ENCODE peak calls at places on chromosomes 5 and 9, in six cellular contexts. X is neuronal stem cell, J is mesenchymal stem cell, A is H9, N is H1, P is trophoblast cell. Y is an unnamed sample.

GRCh38 chr5:39253211-39253610 is 33.8 kb upstream of the FYB1 start:
- DNase-seq in X (no peak), J (no peak), A (no peak), N (no peak), P (no peak), Y (peak; percentile 43)

GRCh38 chr5:173782671-173783101 is 105.5 kb upstream of the CPEB4 start:
- DNase-seq in X (no peak), J (no peak), A (no peak), N (no peak), P (no peak), Y (no peak)

GRCh38 chr9:130106860-130107848 is 53.4 kb downstream of the GPR107 start:
- DNase-seq in X (peak; percentile 82), J (peak; percentile 79), A (peak; percentile 57), N (peak; percentile 89), P (peak; percentile 54), Y (peak; percentile 87)

GRCh38 chr5:179778591-179778990 is 15.2 kb upstream of the LTC4S start:
- DNase-seq in X (no peak), J (no peak), A (no peak), N (no peak), P (no peak), Y (no peak)

GRCh38 chr9:71791875-71792274 is 23.6 kb upstream of the CEMIP2 start:
- DNase-seq in X (no peak), J (no peak), A (no peak), N (no peak), P (peak; percentile 16), Y (peak; percentile 30)

GRCh38 chr5:170737591-170737990 is 45.9 kb upstream of the GABRP start:
- DNase-seq in X (no peak), J (no peak), A (no peak), N (no peak), P (no peak), Y (no peak)

GRCh38 chr9:134593286-134593685 is 48.3 kb upstream of the COL5A1 start:
- DNase-seq in X (no peak), J (no peak), A (no peak), N (no peak), P (no peak), Y (no peak)

GRCh38 chr9:85425153-85425611 is 316.6 kb downstream of the AGTPBP1 start:
- DNase-seq in X (peak; percentile 64), J (peak; percentile 56), A (peak; percentile 92), N (peak; percentile 98), P (peak; percentile 43), Y (no peak)

GRCh38 chr9:93302586-93303257 is 118.8 kb downstream of the WNK2 start:
- DNase-seq in X (peak; percentile 23), J (peak; percentile 51), A (peak; percentile 76), N (peak; percentile 73), P (peak; percentile 34), Y (peak; percentile 58)

GRCh38 chr5:129664336-129664937 is 83.5 kb upstream of the MINAR2 start:
- DNase-seq in X (no peak), J (peak; percentile 40), A (no peak), N (peak; percentile 66), P (peak; percentile 44), Y (peak; percentile 35)

GRCh38 chr5:31362931-31363568 is 168.8 kb downstream of the DROSHA start:
- DNase-seq in X (no peak), J (no peak), A (no peak), N (no peak), P (peak; percentile 73), Y (peak; percentile 76)

GRCh38 chr5:88089757-88090390 is 178.8 kb downstream of the TMEM161B start:
- DNase-seq in X (no peak), J (no peak), A (peak; percentile 36), N (no peak), P (no peak), Y (no peak)

GRCh38 chr5:124743534-124744169 is 2.8 kb downstream of the ZNF608 start:
- DNase-seq in X (no peak), J (no peak), A (no peak), N (peak; percentile 41), P (no peak), Y (no peak)

GRCh38 chr9:121447341-121447834 is 52.3 kb downstream of the GGTA1 start:
- DNase-seq in X (no peak), J (peak; percentile 67), A (no peak), N (no peak), P (no peak), Y (peak; percentile 76)

GRCh38 chr5:178940569-178941360 is at the start of gene ZNF454:
- DNase-seq in X (peak; percentile 86), J (no peak), A (no peak), N (peak; percentile 48), P (peak; percentile 85), Y (peak; percentile 62)

GRCh38 chr9:120264528-120264927 is 315.4 kb downstream of the CDK5RAP2 start:
- DNase-seq in X (no peak), J (no peak), A (no peak), N (no peak), P (no peak), Y (no peak)

GRCh38 chr9:126051446-126052130 is 275.0 kb upstream of the MVB12B start:
- DNase-seq in X (no peak), J (no peak), A (no peak), N (no peak), P (no peak), Y (no peak)

GRCh38 chr9:127575875-127576778 is 36.0 kb upstream of the STXBP1 start:
- DNase-seq in X (no peak), J (no peak), A (no peak), N (no peak), P (no peak), Y (no peak)

GRCh38 chr5:36417221-36417620 is 115.5 kb upstream of the RANBP3L start:
- DNase-seq in X (no peak), J (no peak), A (no peak), N (no peak), P (peak; percentile 37), Y (no peak)

GRCh38 chr5:109689740-109690455 is at the start of gene MAN2A1:
- DNase-seq in X (peak; percentile 73), J (peak; percentile 81), A (peak; percentile 71), N (peak; percentile 78), P (peak; percentile 85), Y (peak; percentile 47)

GRCh38 chr5:31827862-31828261 is 188.9 kb downstream of the PDZD2 start:
- DNase-seq in X (no peak), J (peak; percentile 61), A (no peak), N (no peak), P (no peak), Y (peak; percentile 68)

GRCh38 chr9:130041648-130042405 is 1.2 kb downstream of the FNBP1 start:
- DNase-seq in X (peak; percentile 17), J (peak; percentile 47), A (no peak), N (peak; percentile 57), P (no peak), Y (peak; percentile 21)

GRCh38 chr5:74665246-74665645 is 19.8 kb upstream of the HEXB start:
- DNase-seq in X (no peak), J (no peak), A (no peak), N (no peak), P (no peak), Y (no peak)

GRCh38 chr5:74657165-74657564 is 16.6 kb upstream of the ENC1 start:
- DNase-seq in X (no peak), J (no peak), A (no peak), N (no peak), P (no peak), Y (no peak)

GRCh38 chr5:74659172-74659571 is 18.6 kb upstream of the ENC1 start:
- DNase-seq in X (no peak), J (no peak), A (no peak), N (no peak), P (no peak), Y (no peak)

GRCh38 chr5:74660146-74660545 is 19.6 kb upstream of the ENC1 start:
- DNase-seq in X (no peak), J (no peak), A (no peak), N (no peak), P (no peak), Y (peak; percentile 35)

GRCh38 chr5:74660863-74661262 is 20.3 kb upstream of the ENC1 start:
- DNase-seq in X (no peak), J (no peak), A (no peak), N (no peak), P (no peak), Y (no peak)
- H3K14ac ChIP-seq in X (no peak overlapping the region), J (no peak overlapping the region), A (no peak overlapping the region), N (no peak overlapping the region), P (no peak overlapping the region), Y (no peak overlapping the region)

GRCh38 chr9:76654051-76654461 is 110.2 kb upstream of the PCA3 start:
- DNase-seq in X (no peak), J (no peak), A (no peak), N (no peak), P (no peak), Y (no peak)
- H3K14ac ChIP-seq in X (no peak overlapping the region), J (no peak overlapping the region), A (no peak overlapping the region), N (no peak overlapping the region), P (no peak overlapping the region), Y (peak overlapping the region; percentile 42)

GRCh38 chr5:159053216-159053615 is 46.5 kb downstream of the EBF1 start:
- DNase-seq in X (no peak), J (no peak), A (no peak), N (no peak), P (no peak), Y (no peak)
- H3K14ac ChIP-seq in X (no peak overlapping the region), J (no peak overlapping the region), A (no peak overlapping the region), N (no peak overlapping the region), P (no peak overlapping the region), Y (no peak overlapping the region)

DNA sequence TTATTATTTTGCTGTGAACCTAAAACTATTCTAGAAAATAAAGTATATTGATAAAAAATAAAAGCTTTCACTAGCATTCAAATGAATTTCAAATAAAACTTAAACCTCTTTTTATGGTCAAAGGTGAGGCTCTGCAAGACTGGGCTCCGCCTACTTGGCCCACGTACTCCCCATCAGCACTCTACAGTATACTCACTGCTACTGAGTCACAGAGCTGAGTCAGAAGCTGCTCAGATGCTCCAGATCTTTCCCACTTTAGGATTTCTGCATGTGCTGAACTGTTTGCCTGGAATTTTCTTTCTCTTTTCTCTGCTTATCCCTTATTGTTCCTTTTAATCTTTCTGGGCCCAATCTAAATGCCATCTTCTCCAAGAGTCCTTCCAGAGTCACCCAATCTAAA is 331.9 kb upstream of the CCNG1 start:
- DNase-seq in X (no peak), J (no peak), A (no peak), N (no peak), P (no peak), Y (no peak)
- H3K14ac ChIP-seq in X (no peak overlapping the region), J (no peak overlapping the region), A (no peak overlapping the region), N (no peak overlapping the region), P (no peak overlapping the region), Y (no peak overlapping the region)

GRCh38 chr9:113795811-113796392 is 80.2 kb upstream of the ZNF618 start:
- DNase-seq in X (no peak), J (no peak), A (no peak), N (no peak), P (no peak), Y (no peak)

GRCh38 chr9:113793558-113793957 is 82.6 kb upstream of the ZNF618 start:
- DNase-seq in X (no peak), J (no peak), A (no peak), N (no peak), P (no peak), Y (no peak)

GRCh38 chr9:113798062-113799030 is 77.8 kb upstream of the ZNF618 start:
- DNase-seq in X (no peak), J (peak; percentile 46), A (no peak), N (peak; percentile 39), P (no peak), Y (peak; percentile 33)

GRCh38 chr9:113796651-113797426 is 79.3 kb upstream of the ZNF618 start:
- DNase-seq in X (no peak), J (no peak), A (no peak), N (peak; percentile 49), P (no peak), Y (no peak)

GRCh38 chr9:113794721-113795120 is 81.4 kb upstream of the ZNF618 start:
- DNase-seq in X (no peak), J (no peak), A (no peak), N (peak; percentile 34), P (no peak), Y (no peak)
- H3K14ac ChIP-seq in X (no peak overlapping the region), J (no peak overlapping the region), A (no peak overlapping the region), N (no peak overlapping the region), P (no peak overlapping the region), Y (no peak overlapping the region)

GRCh38 chr5:67124556-67124955 is 72.0 kb downstream of the CD180 start:
- DNase-seq in X (no peak), J (no peak), A (no peak), N (no peak), P (no peak), Y (no peak)
- H3K14ac ChIP-seq in X (no peak overlapping the region), J (no peak overlapping the region), A (no peak overlapping the region), N (no peak overlapping the region), P (no peak overlapping the region), Y (no peak overlapping the region)

Y was measured in IMR-90.